ENCODE peak calls at places on chromosome 20, in six cellular contexts. D is AG04449; Y is CD8-positive, alpha-beta T cell; C is GM20000; H is GM10248; K is fibroblast of pulmonary artery. F is an unnamed sample.
A peak's percentile ranks its signal among the peaks of the same experiment; 100 is the strongest.

GRCh38 chr20:43842126-43843020 is 72.3 kb upstream of the TOX2 start:
- DNase-seq in D (no peak), Y (no peak), C (no peak), H (no peak), K (no peak), F (no peak)

GRCh38 chr20:43913291-43914025 is 1.2 kb upstream of the TOX2 start:
- DNase-seq in D (no peak), Y (no peak), C (no peak), H (no peak), K (no peak), F (no peak)

GRCh38 chr20:23084845-23085355 is 1.2 kb downstream of the CD93 start:
- DNase-seq in D (no peak), Y (no peak), C (no peak), H (no peak), K (no peak), F (no peak)

GRCh38 chr20:14219801-14220461 is 117.5 kb downstream of the FLRT3 start:
- DNase-seq in D (no peak), Y (no peak), C (no peak), H (no peak), K (no peak), F (no peak)

GRCh38 chr20:1775117-1775516 is 117.5 kb upstream of the SIRPG start:
- DNase-seq in D (peak; percentile 9), Y (no peak), C (no peak), H (no peak), K (peak; percentile 54), F (no peak)

GRCh38 chr20:15708984-15709598 is 864.2 kb downstream of the KIF16B start:
- DNase-seq in D (no peak), Y (no peak), C (peak; percentile 64), H (peak; percentile 64), K (peak; percentile 21), F (no peak)

GRCh38 chr20:58698741-58699141 is 6.1 kb downstream of the NPEPL1 start:
- DNase-seq in D (no peak), Y (no peak), C (no peak), H (no peak), K (no peak), F (no peak)

GRCh38 chr20:59515013-59515905 is 89.1 kb upstream of the PHACTR3 start:
- DNase-seq in D (no peak), Y (no peak), C (no peak), H (no peak), K (peak; percentile 52), F (peak; percentile 38)

GRCh38 chr20:34083137-34083536 is 28.9 kb downstream of the EIF2S2 start:
- DNase-seq in D (no peak), Y (no peak), C (no peak), H (no peak), K (peak; percentile 96), F (no peak)

DNA sequence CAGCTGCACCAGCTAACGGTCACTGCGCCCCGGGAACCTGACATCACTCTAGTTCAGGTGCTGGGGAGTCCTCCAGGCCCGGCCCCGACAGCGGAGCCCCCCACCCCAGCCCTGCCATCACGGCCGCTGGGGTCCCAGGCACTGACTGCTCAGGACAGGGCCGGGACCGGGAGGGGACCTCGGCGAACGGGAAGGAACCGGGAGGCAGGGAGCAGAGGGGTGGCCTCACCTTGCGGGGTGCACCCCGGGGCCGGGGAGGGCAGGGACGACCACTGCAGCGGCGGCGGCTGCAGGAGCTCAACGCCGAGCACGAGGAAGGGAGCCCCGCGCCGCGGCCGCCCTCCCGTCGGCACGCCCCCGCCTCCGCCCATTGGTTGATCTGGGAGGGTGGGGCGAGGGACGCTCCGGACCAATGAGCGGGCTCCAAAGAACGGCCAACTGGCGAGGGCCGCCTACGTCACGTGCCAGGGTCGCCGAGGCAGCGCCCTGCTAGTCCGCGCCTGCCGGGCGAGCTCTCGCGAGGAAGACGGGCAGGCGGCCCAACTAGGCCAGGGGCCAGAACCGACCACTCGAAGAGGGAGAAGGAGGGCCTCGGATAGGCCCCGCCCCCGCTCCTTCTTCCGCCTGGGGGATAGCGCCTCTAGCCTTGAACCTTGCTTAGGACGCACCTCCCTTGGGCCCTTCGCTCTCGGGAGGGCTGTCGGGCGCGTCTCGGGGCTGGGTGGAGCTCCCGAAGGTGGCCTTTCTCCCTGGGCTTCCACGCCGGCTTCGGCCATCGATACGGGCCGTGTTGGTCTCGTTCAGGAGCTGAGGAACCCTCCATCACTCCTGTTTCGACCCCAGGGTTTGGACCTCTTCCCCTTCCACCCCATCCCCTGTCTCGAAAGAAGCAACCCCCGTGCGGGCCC is at the start of gene ADISSP:
- DNase-seq in D (peak; percentile 83), Y (peak; percentile 92), C (peak; percentile 99), H (peak; percentile 100), K (peak; percentile 99), F (peak; percentile 88)
- TF ChIP-seq CTCF in D (peak; percentile 17), Y (no peak), C (no peak), H (peak; percentile 21), K (peak; percentile 3), F (no peak)

GRCh38 chr20:3172933-3173581 is at the start of gene LZTS3:
- DNase-seq in D (no peak), Y (peak; percentile 80), C (peak; percentile 93), H (peak; percentile 87), K (peak; percentile 42), F (peak; percentile 58)
- TF ChIP-seq CTCF in D (no peak), Y (no peak), C (no peak), H (no peak), K (no peak), F (no peak)

GRCh38 chr20:46305331-46305972 is 2.8 kb downstream of the CDH22 start:
- DNase-seq in D (no peak), Y (no peak), C (no peak), H (no peak), K (no peak), F (no peak)
- TF ChIP-seq CTCF in D (no peak), Y (no peak), C (no peak), H (no peak), K (no peak), F (no peak)

GRCh38 chr20:56788041-56788670 is 159.1 kb downstream of the TFAP2C start:
- DNase-seq in D (peak; percentile 84), Y (no peak), C (no peak), H (no peak), K (peak; percentile 99), F (peak; percentile 31)
- TF ChIP-seq CTCF in D (no peak), Y (no peak), C (no peak), H (no peak), K (no peak), F (no peak)